ENCODE peak calls at places on chromosomes 7 and 10, in seven cellular contexts. Z is IMR-90, R is neuronal stem cell, H is mesendoderm, T is mesenchymal stem cell, X is H1, D is trophoblast cell. E is an unnamed sample.

GRCh38 chr7:33933611-33934281 is 28.4 kb downstream of the BMPER start:
- DNase-seq in R (no peak), Z (peak), X (no peak), H (peak), T (peak), D (peak), E (no peak)

GRCh38 chr10:52245547-52245946 is 68.5 kb upstream of the DKK1 start:
- DNase-seq in Z (no peak), H (no peak), X (no peak), T (no peak), D (no peak), R (no peak), E (no peak)

GRCh38 chr10:124001391-124002260 is 91.8 kb downstream of the CHST15 start:
- DNase-seq in X (no peak), Z (no peak), T (no peak), R (no peak), H (no peak), D (no peak), E (no peak)

GRCh38 chr7:16492513-16493062 is 27.1 kb upstream of the SOSTDC1 start:
- DNase-seq in Z (peak), R (no peak), T (peak), X (no peak), H (no peak), D (no peak), E (no peak)

GRCh38 chr10:46547331-46547880 is 9.1 kb downstream of the GPRIN2 start:
- DNase-seq in D (no peak), R (no peak), T (no peak), H (no peak), X (no peak), Z (no peak), E (peak)

GRCh38 chr10:129375171-129375570 is 91.9 kb upstream of the MGMT start:
- DNase-seq in R (no peak), T (no peak), Z (no peak), D (no peak), H (no peak), X (no peak), E (no peak)

GRCh38 chr10:122164028-122164601 is 107.0 kb upstream of the BTBD16 start:
- DNase-seq in D (no peak), T (peak), R (peak), X (no peak), Z (no peak), H (peak), E (no peak)

GRCh38 chr7:25807212-25807611 is 344.8 kb upstream of the NFE2L3 start:
- DNase-seq in T (no peak), D (no peak), Z (no peak), X (no peak), H (no peak), R (no peak), E (no peak)

GRCh38 chr7:111198255-111198654 is 107.3 kb downstream of the LRRN3 start:
- DNase-seq in D (peak), T (peak), X (no peak), R (no peak), Z (peak), H (no peak), E (no peak)

GRCh38 chr7:132108553-132108952 is 467.7 kb downstream of the PLXNA4 start:
- DNase-seq in Z (no peak), H (no peak), T (no peak), D (no peak), R (peak), X (no peak), E (peak)

GRCh38 chr7:70533614-70534013 is 598.3 kb upstream of the GALNT17 start:
- DNase-seq in R (no peak), Z (no peak), D (no peak), X (no peak), H (no peak), T (no peak), E (no peak)

GRCh38 chr10:43409385-43410109 is 561 bp upstream of the HNRNPF start:
- DNase-seq in H (no peak), X (no peak), T (no peak), Z (no peak), D (peak), R (no peak), E (no peak)

GRCh38 chr7:132251327-132251659 is 325.0 kb downstream of the PLXNA4 start:
- DNase-seq in H (peak), R (peak), D (no peak), X (no peak), T (no peak), Z (no peak), E (peak)

GRCh38 chr10:88851706-88852105 is at the start of gene ANKRD22:
- DNase-seq in R (no peak), D (peak), X (no peak), T (peak), Z (peak), H (peak), E (peak)

GRCh38 chr10:32985781-32986350 is 27.8 kb upstream of the ITGB1 start:
- DNase-seq in T (peak), Z (peak), D (peak), X (no peak), R (no peak), H (no peak), E (no peak)

GRCh38 chr7:135260930-135261721 is 27.5 kb downstream of the STRA8 start:
- DNase-seq in Z (peak), T (no peak), H (peak), R (no peak), D (no peak), X (no peak), E (peak)

GRCh38 chr10:14608381-14609001 is 166.2 kb downstream of the FAM107B start:
- DNase-seq in H (no peak), D (no peak), Z (no peak), R (no peak), X (no peak), T (no peak), E (no peak)

GRCh38 chr10:4450981-4451501 is 375.0 kb upstream of the AKR1E2 start:
- DNase-seq in D (peak), H (peak), T (peak), R (no peak), X (no peak), Z (peak), E (no peak)

GRCh38 chr7:73329861-73330581 is 2.1 kb downstream of the FKBP6 start:
- DNase-seq in R (no peak), X (no peak), Z (peak), H (no peak), T (peak), D (no peak), E (no peak)

GRCh38 chr10:107614939-107615665 is 450.6 kb upstream of the SORCS1 start:
- DNase-seq in T (peak), D (no peak), R (no peak), H (no peak), Z (peak), X (no peak), E (no peak)

GRCh38 chr10:115829501-115830215 is 443.3 kb downstream of the GFRA1 start:
- DNase-seq in X (no peak), R (no peak), Z (peak), H (peak), D (peak), T (peak), E (no peak)

GRCh38 chr7:70178206-70178605 is 579.9 kb downstream of the AUTS2 start:
- DNase-seq in Z (no peak), T (no peak), R (no peak), D (no peak), X (no peak), H (no peak), E (no peak)

GRCh38 chr7:102433319-102434038 is at the start of gene ORAI2:
- DNase-seq in H (peak), T (peak), R (peak), D (peak), Z (peak), X (no peak), E (peak)

GRCh38 chr7:45384499-45384898 is 189.7 kb upstream of the ADCY1 start:
- DNase-seq in R (no peak), D (peak), Z (peak), T (no peak), X (no peak), H (peak), E (no peak)

GRCh38 chr10:97590082-97590747 is 694 bp downstream of the C10orf62 start:
- DNase-seq in X (no peak), H (no peak), Z (no peak), R (no peak), T (no peak), D (no peak), E (no peak)

GRCh38 chr7:148276291-148277041 is 314.1 kb upstream of the C7orf33 start:
- DNase-seq in Z (no peak), T (no peak), R (no peak), X (no peak), D (peak), H (no peak), E (no peak)

GRCh38 chr7:102008535-102009262 is 191.3 kb downstream of the CUX1 start:
- DNase-seq in Z (no peak), X (no peak), T (no peak), R (no peak), H (no peak), D (peak), E (no peak)

GRCh38 chr10:130571674-130572073 is 435.5 kb downstream of the GLRX3 start:
- DNase-seq in R (no peak), Z (no peak), D (no peak), T (no peak), H (no peak), X (no peak), E (no peak)

GRCh38 chr7:134460000-134460399 is 1.1 kb upstream of the AKR1B1 start:
- DNase-seq in D (peak), T (peak), Z (peak), X (no peak), R (no peak), H (no peak), E (no peak)

GRCh38 chr7:18638594-18639452 is 143.3 kb downstream of the HDAC9 start:
- DNase-seq in Z (peak), R (no peak), X (no peak), D (peak), H (no peak), T (peak), E (no peak)

GRCh38 chr7:1758859-1759521 is 88.9 kb downstream of the ELFN1 start:
- DNase-seq in D (no peak), X (no peak), R (no peak), Z (no peak), T (no peak), H (no peak), E (no peak)

GRCh38 chr10:5545426-5545777 is 20.6 kb downstream of the CALML3 start:
- DNase-seq in X (no peak), T (no peak), Z (no peak), R (no peak), H (no peak), D (no peak), E (no peak)

GRCh38 chr10:122165914-122166313 is 105.2 kb upstream of the BTBD16 start:
- DNase-seq in Z (no peak), T (no peak), R (no peak), X (no peak), H (no peak), D (no peak), E (no peak)

GRCh38 chr10:555281-555680 is 134.2 kb downstream of the DIP2C start:
- DNase-seq in T (no peak), Z (no peak), D (no peak), R (no peak), X (no peak), H (no peak), E (no peak)

GRCh38 chr7:21944616-21945373 is 904 bp downstream of the CDCA7L start:
- DNase-seq in R (peak), T (peak), D (peak), H (peak), Z (peak), X (no peak), E (peak)

GRCh38 chr10:44950326-44951225 is 9.0 kb upstream of the RASSF4 start:
- DNase-seq in X (no peak), Z (no peak), T (no peak), D (no peak), H (no peak), R (no peak), E (peak)

GRCh38 chr10:92849234-92849525 is 860 bp downstream of the EXOC6 start:
- DNase-seq in R (no peak), T (peak), X (no peak), Z (peak), H (no peak), D (no peak), E (no peak)

GRCh38 chr7:80054356-80054755 is 80.3 kb upstream of the GNAI1 start:
- DNase-seq in Z (peak), X (no peak), D (no peak), T (no peak), R (no peak), H (no peak), E (no peak)

GRCh38 chr10:3473271-3473670 is 300.7 kb upstream of the PITRM1 start:
- DNase-seq in D (no peak), T (no peak), H (no peak), R (no peak), Z (no peak), X (no peak), E (no peak)

GRCh38 chr7:1533569-1534329 is 3.2 kb downstream of the MAFK start:
- DNase-seq in D (peak), R (no peak), Z (peak), T (peak), H (peak), X (no peak), E (no peak)

GRCh38 chr7:8258734-8259133 is 3.2 kb downstream of the ICA1 start:
- DNase-seq in H (no peak), X (no peak), D (no peak), T (no peak), R (no peak), Z (no peak), E (no peak)
- H3K18ac ChIP-seq in H (no peak), X (no peak), D (no peak), T (no peak), R (no peak), Z (no peak), E (no peak)

DNA sequence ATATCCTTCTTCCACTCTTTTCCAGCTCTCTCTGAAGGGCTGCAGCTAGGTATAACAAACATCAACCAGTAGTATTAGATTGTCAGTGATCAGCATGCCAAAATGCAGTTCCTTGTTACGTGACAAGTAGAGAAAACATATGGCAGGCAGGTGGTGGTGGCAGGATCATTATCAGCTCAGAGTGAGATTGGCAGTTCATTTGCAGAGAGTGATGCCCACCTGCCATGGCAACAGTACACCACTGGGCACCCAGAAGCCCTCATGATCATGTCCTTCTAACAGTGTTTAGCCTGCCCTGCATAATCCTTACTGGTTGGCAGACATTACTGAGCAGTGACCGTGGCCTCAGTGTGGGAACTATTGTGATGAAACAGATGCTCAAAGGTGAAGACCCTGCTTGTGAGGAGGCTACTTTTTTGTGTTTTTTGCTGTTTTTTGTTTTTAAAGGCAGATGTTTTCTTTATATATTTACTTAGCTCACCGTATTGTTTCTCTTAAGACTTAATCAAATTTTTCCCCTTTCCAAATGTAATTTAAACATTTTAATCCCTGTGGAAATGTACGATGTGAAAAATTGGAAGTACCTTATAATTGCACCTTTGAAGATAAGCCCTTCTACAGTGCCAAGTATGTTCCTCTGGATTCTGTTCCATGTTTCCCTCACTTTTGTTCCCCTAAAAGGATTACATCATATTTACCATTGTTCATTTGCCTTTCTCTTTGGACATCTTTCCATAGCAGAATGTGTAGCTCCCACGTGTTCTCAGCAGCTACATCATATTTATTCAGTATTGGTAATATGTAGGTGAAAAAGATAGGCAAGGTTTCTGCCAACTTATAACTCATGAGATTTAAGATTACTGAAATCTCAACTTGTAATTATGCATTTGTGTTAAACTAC is 179.6 kb downstream of the SND1 start:
- DNase-seq in D (no peak), T (no peak), Z (no peak), X (no peak), H (no peak), R (no peak), E (no peak)
- H3K18ac ChIP-seq in D (no peak), T (no peak), Z (no peak), X (no peak), H (no peak), R (no peak), E (no peak)

GRCh38 chr10:24091294-24091693 is 117.6 kb upstream of the KIAA1217 start:
- DNase-seq in T (no peak), R (no peak), D (no peak), Z (no peak), H (no peak), X (no peak), E (no peak)
- H3K18ac ChIP-seq in T (no peak), R (no peak), D (no peak), Z (no peak), H (no peak), X (no peak), E (no peak)

GRCh38 chr10:23897864-23898263 is 311.1 kb upstream of the KIAA1217 start:
- DNase-seq in T (no peak), D (no peak), R (no peak), X (no peak), H (no peak), Z (no peak), E (no peak)
- H3K18ac ChIP-seq in T (no peak), D (no peak), R (no peak), X (no peak), H (no peak), Z (no peak), E (no peak)

DNA sequence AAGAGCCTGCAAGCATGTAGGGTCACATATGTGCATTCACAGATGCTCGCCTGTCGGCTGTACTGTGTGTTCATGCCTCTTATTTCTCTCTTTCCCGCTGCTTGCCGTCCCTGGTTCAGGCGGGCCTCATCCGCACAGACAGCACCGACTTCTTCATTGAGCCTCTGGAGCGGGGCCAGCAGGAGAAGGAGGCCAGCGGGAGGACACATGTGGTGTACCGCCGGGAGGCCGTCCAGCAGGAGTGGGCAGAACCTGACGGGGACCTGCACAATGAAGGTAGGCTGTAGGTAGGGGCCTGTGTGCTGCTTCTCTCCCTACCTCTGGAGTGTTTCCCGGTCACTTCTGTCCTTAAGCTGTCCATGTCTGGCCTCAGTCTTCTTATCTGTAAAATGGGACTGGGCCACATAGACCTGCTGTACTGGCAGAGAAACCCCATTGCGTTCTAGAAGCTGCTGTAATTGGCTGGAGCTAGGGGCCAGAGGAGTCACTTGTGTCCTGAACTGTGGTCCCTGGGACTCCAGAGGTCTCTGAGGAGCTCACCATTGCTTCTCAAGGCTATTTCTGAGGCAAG is 30.0 kb downstream of the ADAMTS14 start:
- DNase-seq in D (no peak), R (no peak), Z (no peak), X (no peak), H (no peak), T (no peak), E (no peak)
- H3K18ac ChIP-seq in D (no peak), R (no peak), Z (no peak), X (no peak), H (no peak), T (no peak), E (no peak)

GRCh38 chr7:76211216-76211615 is 9.5 kb downstream of the SRRM3 start:
- DNase-seq in R (no peak), T (no peak), H (no peak), Z (no peak), D (no peak), X (no peak), E (no peak)
- H3K18ac ChIP-seq in R (peak), T (no peak), H (no peak), Z (no peak), D (no peak), X (no peak), E (no peak)

GRCh38 chr7:155637155-155637554 is 7.3 kb upstream of the RBM33 start:
- DNase-seq in H (no peak), T (no peak), R (no peak), X (no peak), D (no peak), Z (no peak), E (no peak)
- H3K18ac ChIP-seq in H (no peak), T (no peak), R (no peak), X (no peak), D (no peak), Z (no peak), E (no peak)

GRCh38 chr10:79436066-79436849 is 9.2 kb downstream of the ZCCHC24 start:
- DNase-seq in T (no peak), H (no peak), Z (no peak), D (no peak), R (no peak), X (no peak), E (no peak)

GRCh38 chr10:79433324-79434222 is 11.9 kb downstream of the ZCCHC24 start:
- DNase-seq in T (no peak), H (no peak), R (no peak), X (no peak), Z (no peak), D (no peak), E (no peak)

GRCh38 chr10:79434816-79435215 is 10.6 kb downstream of the ZCCHC24 start:
- DNase-seq in D (no peak), T (peak), H (peak), Z (peak), R (no peak), X (no peak), E (no peak)

GRCh38 chr10:79435271-79436065 is 10.0 kb downstream of the ZCCHC24 start:
- DNase-seq in X (no peak), Z (peak), R (no peak), H (peak), D (no peak), T (peak), E (no peak)

GRCh38 chr10:79434223-79434687 is 11.2 kb downstream of the ZCCHC24 start:
- DNase-seq in Z (peak), D (no peak), R (no peak), X (no peak), T (peak), H (no peak), E (no peak)
- H3K18ac ChIP-seq in Z (peak), D (no peak), R (peak), X (no peak), T (no peak), H (no peak), E (no peak)